ENCODE peak calls at places on chromosome 9, in five cellular contexts. T is endothelial cell, M is astrocyte of the spinal cord, R is T-helper 17 cell, H is left lung. W is an unnamed sample.

GRCh38 chr9:29999645-30000044 is 2384.8 kb upstream of the ACO1 start:
- DNase-seq in T (no peak), M (no peak), R (no peak), H (no peak), W (no peak)

GRCh38 chr9:114880276-114880891 is 50.0 kb downstream of the TNFSF8 start:
- DNase-seq in T (no peak), M (no peak), R (no peak), H (no peak), W (peak; percentile 42)

GRCh38 chr9:94945191-94946144 is 219.0 kb downstream of the AOPEP start:
- DNase-seq in T (no peak), M (peak; percentile 86), R (no peak), H (no peak), W (peak; percentile 93)

GRCh38 chr9:112145886-112146285 is 29.2 kb downstream of the SUSD1 start:
- DNase-seq in T (no peak), M (no peak), R (no peak), H (no peak), W (no peak)

GRCh38 chr9:87548159-87548558 is 50.5 kb downstream of the DAPK1 start:
- DNase-seq in T (no peak), M (no peak), R (no peak), H (no peak), W (no peak)

GRCh38 chr9:84862786-84863185 is 193.3 kb downstream of the NTRK2 start:
- DNase-seq in T (no peak), M (peak; percentile 62), R (no peak), H (no peak), W (peak; percentile 61)

GRCh38 chr9:89402695-89403427 is 84.6 kb downstream of the SECISBP2 start:
- DNase-seq in T (no peak), M (no peak), R (no peak), H (no peak), W (no peak)

GRCh38 chr9:31674264-31674663 is 710.2 kb upstream of the ACO1 start:
- DNase-seq in T (no peak), M (peak; percentile 12), R (no peak), H (no peak), W (peak; percentile 33)

GRCh38 chr9:111179577-111179976 is 141.3 kb upstream of the LPAR1 start:
- DNase-seq in T (no peak), M (peak; percentile 32), R (no peak), H (no peak), W (no peak)

GRCh38 chr9:133129001-133129799 is 8.2 kb upstream of the RALGDS start:
- DNase-seq in T (no peak), M (no peak), R (no peak), H (peak; percentile 82), W (no peak)

GRCh38 chr9:125696106-125696647 is 10.8 kb downstream of the MAPKAP1 start:
- DNase-seq in T (no peak), M (no peak), R (no peak), H (no peak), W (no peak)

GRCh38 chr9:110555971-110556370 is 23.6 kb downstream of the SVEP1 start:
- DNase-seq in T (no peak), M (no peak), R (no peak), H (no peak), W (peak; percentile 77)

GRCh38 chr9:94920439-94920951 is 194.0 kb downstream of the AOPEP start:
- DNase-seq in T (no peak), M (no peak), R (no peak), H (peak; percentile 82), W (peak; percentile 75)

GRCh38 chr9:35914307-35914807 is 5.1 kb downstream of the SPAAR start:
- DNase-seq in T (peak; percentile 43), M (no peak), R (no peak), H (no peak), W (peak; percentile 26)

GRCh38 chr9:132023409-132024180 is 56.1 kb downstream of the MED27 start:
- DNase-seq in T (no peak), M (no peak), R (no peak), H (no peak), W (no peak)

GRCh38 chr9:110844121-110844520 is 175.5 kb downstream of the MUSK start:
- DNase-seq in T (no peak), M (no peak), R (no peak), H (no peak), W (peak; percentile 29)

GRCh38 chr9:104944871-104945270 is 16.9 kb upstream of the ABCA1 start:
- DNase-seq in T (no peak), M (no peak), R (no peak), H (no peak), W (no peak)

GRCh38 chr9:134571946-134572914 is 69.4 kb upstream of the COL5A1 start:
- DNase-seq in T (no peak), M (no peak), R (no peak), H (peak; percentile 68), W (no peak)

GRCh38 chr9:18185196-18185595 is 288.8 kb upstream of the ADAMTSL1 start:
- DNase-seq in T (no peak), M (no peak), R (no peak), H (no peak), W (no peak)

GRCh38 chr9:131657890-131658752 is 81.8 kb downstream of the RAPGEF1 start:
- DNase-seq in T (no peak), M (peak; percentile 89), R (no peak), H (no peak), W (peak; percentile 92)

GRCh38 chr9:27675354-27675753 is 102.1 kb upstream of the C9orf72 start:
- DNase-seq in T (no peak), M (no peak), R (no peak), H (no peak), W (no peak)

GRCh38 chr9:115039686-115040085 is 78.3 kb downstream of the TNC start:
- DNase-seq in T (no peak), M (no peak), R (no peak), H (no peak), W (no peak)

GRCh38 chr9:121445986-121446385 is 53.7 kb downstream of the GGTA1 start:
- DNase-seq in T (no peak), M (no peak), R (no peak), H (no peak), W (no peak)

GRCh38 chr9:35910613-35911488 is 1.6 kb downstream of the SPAAR start:
- DNase-seq in T (peak; percentile 48), M (peak; percentile 72), R (no peak), H (no peak), W (peak; percentile 79)

GRCh38 chr9:137070201-137070905 is at the start of gene SAPCD2:
- DNase-seq in T (peak; percentile 74), M (peak; percentile 80), R (peak; percentile 81), H (peak; percentile 93), W (peak; percentile 83)

GRCh38 chr9:38068866-38069628 is at the start of gene SHB:
- DNase-seq in T (peak; percentile 80), M (no peak), R (peak; percentile 83), H (peak; percentile 96), W (peak; percentile 52)

GRCh38 chr9:137275203-137275936 is 2.2 kb upstream of the TOR4A start:
- DNase-seq in T (no peak), M (no peak), R (no peak), H (peak; percentile 65), W (no peak)

GRCh38 chr9:114706709-114707108 is 24.7 kb upstream of the TEX48 start:
- DNase-seq in T (no peak), M (no peak), R (no peak), H (no peak), W (no peak)

W was measured in LHCN-M2.